ENCODE peak calls at places on chromosome 16, in nine cellular contexts. M, F, W, S, E, Z, T, K and D are unnamed samples.

GRCh38 chr16:79658301-79659001 is 57.9 kb upstream of the MAF start:
- DNase-seq in K (no peak), S (peak; percentile 35), E (no peak), M (no peak), T (no peak), F (no peak), Z (no peak), W (peak; percentile 18), D (no peak)

GRCh38 chr16:8998114-8998513 is 34.4 kb upstream of the USP7 start:
- DNase-seq in W (no peak), T (no peak), F (no peak), Z (no peak), E (no peak), S (no peak), K (no peak), M (no peak), D (no peak)

GRCh38 chr16:28925386-28926228 is 569 bp upstream of the RABEP2 start:
- DNase-seq in Z (peak; percentile 73), K (peak; percentile 67), W (peak; percentile 66), F (peak; percentile 89), M (peak; percentile 85), E (peak; percentile 89), T (no peak), S (no peak), D (peak; percentile 88)

GRCh38 chr16:48445782-48446533 is 60.7 kb upstream of the SIAH1 start:
- DNase-seq in M (no peak), Z (no peak), S (no peak), F (no peak), T (no peak), E (no peak), W (no peak), K (no peak), D (no peak)

GRCh38 chr16:26261621-26262020 is 569.9 kb downstream of the HS3ST4 start:
- DNase-seq in M (no peak), F (no peak), E (no peak), Z (no peak), K (no peak), W (no peak), T (no peak), S (no peak), D (no peak)

GRCh38 chr16:25488435-25488834 is 203.3 kb upstream of the HS3ST4 start:
- DNase-seq in E (no peak), W (no peak), K (no peak), M (no peak), F (no peak), S (no peak), Z (no peak), T (no peak), D (no peak)

GRCh38 chr16:57862698-57863433 is 60.6 kb upstream of the KIFC3 start:
- DNase-seq in Z (no peak), K (no peak), S (no peak), M (no peak), F (no peak), T (peak; percentile 71), E (no peak), W (no peak), D (no peak)

GRCh38 chr16:65415460-65415859 is 293.6 kb upstream of the CDH11 start:
- DNase-seq in M (no peak), E (no peak), S (no peak), Z (no peak), F (no peak), K (no peak), T (no peak), W (no peak), D (no peak)

GRCh38 chr16:68737730-68738590 is 868 bp downstream of the CDH1 start:
- DNase-seq in M (peak; percentile 16), W (no peak), F (no peak), K (peak; percentile 85), S (no peak), Z (peak; percentile 15), T (peak; percentile 79), E (no peak), D (no peak)

GRCh38 chr16:65333298-65333697 is 211.4 kb upstream of the CDH11 start:
- DNase-seq in S (no peak), K (no peak), Z (no peak), T (no peak), F (no peak), M (no peak), E (no peak), W (no peak), D (no peak)

GRCh38 chr16:85017151-85017550 is 5.8 kb upstream of the ZDHHC7 start:
- DNase-seq in Z (no peak), W (no peak), F (no peak), S (no peak), M (no peak), T (no peak), E (peak; percentile 41), K (no peak), D (no peak)

GRCh38 chr16:56343661-56344517 is 81.5 kb downstream of the AMFR start:
- DNase-seq in W (no peak), K (no peak), T (no peak), S (no peak), E (no peak), F (no peak), Z (no peak), M (no peak), D (no peak)

GRCh38 chr16:3957344-3957980 is 76.9 kb upstream of the CREBBP start:
- DNase-seq in T (peak; percentile 60), Z (no peak), M (no peak), K (no peak), S (no peak), W (no peak), E (no peak), F (no peak), D (no peak)
- H3K4me1 ChIP-seq in T (no peaks in the 10 kb centered on the region), Z (no peaks in the 10 kb centered on the region), M (peaks cover 52% of the 10 kb centered on the region), K (peaks cover 19% of the 10 kb centered on the region), S (peaks cover 24% of the 10 kb centered on the region), W (peaks cover 17% of the 10 kb centered on the region), E (peaks cover 28% of the 10 kb centered on the region), F (peaks cover 5% of the 10 kb centered on the region), D (no peaks in the 10 kb centered on the region)

DNA sequence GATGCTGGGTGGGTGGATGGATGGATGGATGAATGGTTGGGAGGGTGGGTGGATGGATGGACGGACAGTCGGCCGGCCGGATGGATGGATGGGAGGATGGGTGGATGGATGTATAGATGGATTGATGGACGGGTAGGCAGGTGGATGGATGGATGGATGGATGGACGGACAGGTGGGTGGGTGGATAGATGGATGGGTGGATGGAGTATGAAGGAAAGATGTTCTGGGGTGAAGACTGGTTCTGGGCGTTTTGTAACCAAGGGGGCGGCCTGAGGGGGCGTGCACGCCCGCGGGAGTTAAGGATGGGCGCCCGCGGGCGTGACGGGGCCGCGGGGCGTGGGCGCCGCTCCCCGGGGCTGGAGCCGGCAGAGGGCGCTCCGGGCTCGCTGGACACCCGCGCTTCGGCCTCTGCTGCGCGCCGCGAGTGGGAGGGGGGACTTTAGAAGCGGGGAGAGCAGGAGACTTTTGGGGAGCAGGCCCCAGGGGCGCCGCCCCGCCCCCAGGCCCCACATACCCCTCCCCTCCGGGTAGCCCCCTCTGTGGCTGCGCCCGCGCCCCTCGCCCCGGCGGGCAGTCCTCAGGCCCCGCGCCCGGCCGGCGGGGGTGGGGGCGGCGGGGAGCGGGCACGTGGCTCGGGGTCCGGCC is at the start of gene NECAB2:
- DNase-seq in S (no peak), T (peak; percentile 76), F (peak; percentile 17), W (no peak), K (peak; percentile 38), E (peak; percentile 64), M (peak; percentile 62), Z (no peak), D (no peak)
- H3K27me3 ChIP-seq in S (no peaks in the 10 kb centered on the region), T (peaks cover 13% of the 10 kb centered on the region), F (no peaks in the 10 kb centered on the region), W (no peaks in the 10 kb centered on the region), K (no peaks in the 10 kb centered on the region), E (no peaks in the 10 kb centered on the region), M (peaks cover 16% of the 10 kb centered on the region), Z (no peaks in the 10 kb centered on the region), D (peaks cover 5% of the 10 kb centered on the region)

DNA sequence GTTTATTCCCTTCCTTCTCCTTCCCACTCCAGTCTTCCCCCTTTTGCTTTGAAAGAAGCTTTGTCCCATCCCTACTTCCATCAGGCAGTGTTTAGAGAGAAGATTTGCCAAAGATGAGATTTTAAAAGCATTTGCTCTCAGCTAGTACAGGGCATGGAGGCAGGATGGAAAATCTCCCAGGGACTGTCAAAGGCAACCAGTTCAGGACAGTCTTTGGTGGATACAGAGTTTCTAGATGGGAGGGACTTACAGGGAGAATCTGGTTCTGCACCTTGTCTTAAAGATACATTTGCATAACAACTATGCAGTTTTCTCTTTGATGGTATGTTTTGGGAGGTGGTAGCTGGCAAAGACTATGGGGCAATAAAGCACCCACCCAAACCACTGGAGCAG is 26.2 kb downstream of the CHD9 start:
- DNase-seq in F (no peak), K (no peak), S (no peak), W (no peak), M (no peak), T (no peak), Z (no peak), E (no peak), D (no peak)
- H3K4me1 ChIP-seq in F (no peaks in the 10 kb centered on the region), K (peaks cover 9% of the 10 kb centered on the region), S (no peaks in the 10 kb centered on the region), W (peaks cover 47% of the 10 kb centered on the region), M (peaks cover 77% of the 10 kb centered on the region), T (no peaks in the 10 kb centered on the region), Z (peaks cover 17% of the 10 kb centered on the region), E (peaks cover 53% of the 10 kb centered on the region), D (peaks cover 5% of the 10 kb centered on the region)

GRCh38 chr16:86075488-86075785 is 176.5 kb downstream of the IRF8 start:
- DNase-seq in Z (no peak), S (no peak), T (peak; percentile 35), M (no peak), F (peak; percentile 26), W (no peak), K (no peak), E (no peak), D (no peak)

GRCh38 chr16:86075839-86076440 is 177.0 kb downstream of the IRF8 start:
- DNase-seq in W (no peak), Z (no peak), F (peak; percentile 11), K (no peak), E (no peak), S (no peak), M (no peak), T (peak; percentile 12), D (no peak)

GRCh38 chr16:86073763-86074493 is 175.0 kb downstream of the IRF8 start:
- DNase-seq in F (peak; percentile 14), W (no peak), K (no peak), Z (no peak), E (no peak), S (no peak), T (peak; percentile 39), M (no peak), D (no peak)

GRCh38 chr16:86073103-86073625 is 174.2 kb downstream of the IRF8 start:
- DNase-seq in W (no peak), F (peak; percentile 18), T (no peak), E (no peak), S (no peak), K (no peak), M (no peak), Z (no peak), D (no peak)

GRCh38 chr16:86074651-86075487 is 175.9 kb downstream of the IRF8 start:
- DNase-seq in Z (no peak), F (peak; percentile 18), T (peak; percentile 88), M (no peak), S (no peak), K (no peak), W (no peak), E (no peak), D (no peak)
- H3K27me3 ChIP-seq in Z (no peaks in the 10 kb centered on the region), F (peaks cover 5% of the 10 kb centered on the region), T (no peaks in the 10 kb centered on the region), M (peaks cover 59% of the 10 kb centered on the region), S (no peaks in the 10 kb centered on the region), K (no peaks in the 10 kb centered on the region), W (peaks cover 26% of the 10 kb centered on the region), E (peaks cover 2% of the 10 kb centered on the region), D (no peaks in the 10 kb centered on the region)

GRCh38 chr16:89341697-89342694 is 124.5 kb downstream of the ZNF778 start:
- DNase-seq in W (no peak), E (no peak), Z (no peak), T (no peak), K (no peak), M (no peak), F (peak; percentile 58), S (no peak), D (no peak)
- H3K4me1 ChIP-seq in W (peaks cover 61% of the 10 kb centered on the region), E (peaks cover 30% of the 10 kb centered on the region), Z (peaks cover 20% of the 10 kb centered on the region), T (peaks cover 9% of the 10 kb centered on the region), K (peaks cover 44% of the 10 kb centered on the region), M (peaks cover 62% of the 10 kb centered on the region), F (peaks cover 34% of the 10 kb centered on the region), S (peaks cover 73% of the 10 kb centered on the region), D (no peaks in the 10 kb centered on the region)

GRCh38 chr16:86502856-86503748 is 7.2 kb upstream of the FOXF1 start:
- DNase-seq in T (no peak), F (no peak), Z (no peak), M (no peak), E (no peak), S (no peak), K (no peak), W (no peak), D (no peak)
- H3K27me3 ChIP-seq in T (peaks cover 100% of the 10 kb centered on the region), F (peaks cover 31% of the 10 kb centered on the region), Z (peaks cover 79% of the 10 kb centered on the region), M (peaks cover 100% of the 10 kb centered on the region), E (peaks cover 85% of the 10 kb centered on the region), S (peaks cover 54% of the 10 kb centered on the region), K (no peaks in the 10 kb centered on the region), W (peaks cover 99% of the 10 kb centered on the region), D (peaks cover 49% of the 10 kb centered on the region)